ENCODE peak calls at places on chromosomes 12 and 14, in ten cellular contexts. J is upper lobe of left lung, V is HCT116, Z is breast epithelium, F is endothelial cell of umbilical vein, K is sigmoid colon, A is GM12892, R is esophagus muscularis mucosa, L is spleen, U is GM23338. T is an unnamed sample.

GRCh38 chr14:59278111-59278510 is 89.6 kb downstream of the DAAM1 start:
- DNase-seq in F (peak; percentile 87), R (no peak), Z (no peak), U (no peak), V (peak; percentile 85), L (no peak), K (no peak), A (no peak), J (no peak), T (no peak)

GRCh38 chr12:62210422-62210821 is 49.8 kb upstream of the USP15 start:
- DNase-seq in J (no peak), R (no peak), U (peak; percentile 67), A (no peak), K (no peak), L (no peak), F (peak; percentile 39), Z (no peak), V (peak; percentile 37), T (no peak)

GRCh38 chr12:11896530-11896929 is 174.2 kb upstream of the BCL2L14 start:
- DNase-seq in K (no peak), U (no peak), F (no peak), A (no peak), R (no peak), J (no peak), V (no peak), L (no peak), Z (no peak), T (no peak)

GRCh38 chr12:2537868-2538541 is 256.8 kb upstream of the FKBP4 start:
- DNase-seq in J (no peak), V (no peak), Z (no peak), U (no peak), K (no peak), R (no peak), F (no peak), A (no peak), L (no peak), T (no peak)

GRCh38 chr12:24795699-24796385 is 153.1 kb downstream of the BCAT1 start:
- DNase-seq in Z (no peak), A (no peak), F (peak; percentile 19), K (no peak), U (no peak), L (no peak), R (no peak), J (no peak), V (no peak), T (no peak)

GRCh38 chr14:102731871-102732800 is 45.1 kb upstream of the TRAF3 start:
- DNase-seq in Z (no peak), V (no peak), L (no peak), R (no peak), J (no peak), U (no peak), K (no peak), F (no peak), A (no peak), T (no peak)

GRCh38 chr12:88416786-88417185 is 163.5 kb downstream of the KITLG start:
- DNase-seq in K (no peak), R (no peak), L (no peak), F (no peak), A (no peak), J (no peak), U (no peak), Z (no peak), V (no peak), T (no peak)

GRCh38 chr12:111754671-111755070 is 12.1 kb upstream of the ALDH2 start:
- DNase-seq in F (no peak), Z (no peak), A (no peak), L (no peak), U (no peak), V (no peak), K (no peak), J (no peak), R (no peak), T (no peak)

GRCh38 chr12:64825143-64826011 is 930 bp downstream of the TBC1D30 start:
- DNase-seq in L (no peak), V (no peak), F (no peak), Z (no peak), J (peak; percentile 75), U (peak; percentile 60), R (peak; percentile 90), K (no peak), A (no peak), T (no peak)

GRCh38 chr12:108337235-108338223 is 1.6 kb downstream of the CMKLR1 start:
- DNase-seq in U (peak; percentile 74), L (peak; percentile 23), R (no peak), J (no peak), K (no peak), F (peak; percentile 33), V (peak; percentile 21), A (no peak), Z (no peak), T (no peak)

GRCh38 chr14:65840118-65840751 is 427.7 kb downstream of the FUT8 start:
- DNase-seq in L (no peak), R (no peak), V (no peak), Z (no peak), J (no peak), K (no peak), A (no peak), F (no peak), U (no peak), T (no peak)

GRCh38 chr12:64744422-64745258 is 14.6 kb downstream of the GNS start:
- DNase-seq in R (no peak), Z (no peak), L (no peak), J (no peak), A (no peak), F (peak; percentile 53), U (no peak), V (no peak), K (no peak), T (no peak)

GRCh38 chr12:122139941-122140340 is 34.1 kb downstream of the IL31 start:
- DNase-seq in L (no peak), R (no peak), V (no peak), Z (no peak), F (no peak), U (no peak), A (no peak), K (no peak), J (no peak), T (no peak)

GRCh38 chr12:104064842-104065441 is 611 bp downstream of the HCFC2 start:
- DNase-seq in F (peak; percentile 36), A (no peak), Z (no peak), U (peak; percentile 21), J (peak; percentile 43), R (no peak), V (no peak), L (peak; percentile 78), K (peak; percentile 66), T (peak; percentile 12)

GRCh38 chr12:64877363-64878004 is 53.0 kb downstream of the TBC1D30 start:
- DNase-seq in R (peak; percentile 34), F (no peak), U (no peak), K (no peak), Z (no peak), J (no peak), V (no peak), A (no peak), L (no peak), T (no peak)

GRCh38 chr14:61559641-61560201 is 135.6 kb upstream of the HIF1A start:
- DNase-seq in R (no peak), Z (no peak), K (no peak), V (peak; percentile 71), F (no peak), L (no peak), U (peak; percentile 42), A (no peak), J (no peak), T (no peak)
- TF ChIP-seq POLR2AphosphoS5 in R (no peak), Z (no peak), K (no peak), V (peak; percentile 22), F (no peak), L (no peak), U (no peak), A (no peak), J (no peak), T (no peak)

GRCh38 chr12:76562158-76562557 is 2.6 kb upstream of the OSBPL8 start:
- DNase-seq in K (no peak), A (no peak), L (no peak), F (no peak), U (no peak), J (no peak), Z (no peak), V (no peak), R (no peak), T (no peak)

GRCh38 chr12:76560083-76560491 is 516 bp upstream of the OSBPL8 start:
- DNase-seq in V (no peak), J (no peak), K (no peak), U (no peak), Z (no peak), L (no peak), A (no peak), R (no peak), F (no peak), T (no peak)

GRCh38 chr12:76556373-76556772 is 3.2 kb downstream of the OSBPL8 start:
- DNase-seq in J (no peak), R (no peak), K (no peak), L (no peak), Z (no peak), U (no peak), V (no peak), F (peak; percentile 11), A (no peak), T (no peak)

GRCh38 chr12:76558684-76559276 is 791 bp downstream of the OSBPL8 start:
- DNase-seq in V (no peak), J (peak; percentile 91), K (peak; percentile 68), F (peak; percentile 60), R (no peak), A (peak; percentile 13), L (peak; percentile 95), U (peak; percentile 60), Z (peak; percentile 53), T (peak; percentile 42)

GRCh38 chr12:76559277-76560082 is at the start of gene OSBPL8:
- DNase-seq in L (peak; percentile 100), J (peak; percentile 99), F (peak; percentile 95), V (peak; percentile 80), U (peak; percentile 97), R (peak; percentile 99), K (peak; percentile 97), Z (peak; percentile 94), A (peak; percentile 67), T (peak; percentile 95)
- TF ChIP-seq POLR2AphosphoS5 in L (peak; percentile 99), J (peak; percentile 97), F (peak; percentile 90), V (peak; percentile 91), U (peak; percentile 98), R (peak; percentile 95), K (peak; percentile 94), Z (peak; percentile 95), A (peak; percentile 91), T (peak; percentile 92)

DNA sequence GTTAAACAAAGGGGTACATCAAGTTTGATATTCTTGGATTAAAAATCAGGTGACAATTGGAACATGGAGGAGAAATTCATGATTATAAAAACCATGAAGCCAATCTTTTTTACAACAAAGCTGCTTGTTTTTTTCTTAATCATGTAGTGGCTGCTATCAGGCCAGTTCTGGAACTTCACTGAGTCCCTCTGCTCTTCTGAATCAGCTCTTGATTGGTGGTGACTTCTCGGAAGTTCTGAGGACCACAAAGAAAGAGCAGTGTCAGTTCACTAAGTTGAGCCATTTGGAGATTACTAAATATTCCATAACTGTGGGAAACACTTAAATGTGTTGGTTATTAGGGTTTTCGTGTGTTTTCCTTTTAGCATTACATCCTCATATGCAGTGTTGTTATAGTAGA is 8.5 kb downstream of the EIF4B start:
- DNase-seq in F (no peak), Z (no peak), U (no peak), R (no peak), A (no peak), J (no peak), V (no peak), K (no peak), L (no peak), T (no peak)
- TF ChIP-seq POLR2AphosphoS5 in F (no peak), Z (no peak), U (no peak), R (no peak), A (no peak), J (no peak), V (no peak), K (no peak), L (no peak), T (no peak)

GRCh38 chr14:52641745-52642144 is 53.6 kb downstream of the ERO1A start:
- DNase-seq in R (no peak), J (no peak), K (no peak), U (no peak), L (no peak), F (no peak), Z (no peak), A (no peak), V (no peak), T (no peak)
- TF ChIP-seq POLR2AphosphoS5 in R (no peak), J (no peak), K (no peak), U (no peak), L (no peak), F (no peak), Z (no peak), A (no peak), V (no peak), T (no peak)